ENCODE peak calls at places on chromosomes 1 and 21, in eight cellular contexts. D, J, S, M, B, I, E and A are unnamed samples. For H3K4me1, the result is how much of the 10 kb centered on the place peaks cover.

GRCh38 chr1:156498447-156499193 is 2.0 kb downstream of the MEF2D start:
- DNase-seq in I (peak), J (no peak), M (no peak), D (peak), S (no peak), E (peak), B (peak), A (peak)

GRCh38 chr1:113943028-113943811 is 14.1 kb downstream of the HIPK1 start:
- DNase-seq in D (no peak), I (no peak), E (no peak), B (no peak), S (no peak), J (no peak), M (no peak), A (no peak)

GRCh38 chr1:145906954-145907755 is 2.7 kb downstream of the ITGA10 start:
- DNase-seq in M (no peak), D (no peak), J (no peak), S (no peak), E (no peak), I (no peak), B (no peak), A (no peak)

GRCh38 chr1:97348599-97349265 is 572.1 kb downstream of the DPYD start:
- DNase-seq in I (no peak), E (no peak), D (no peak), B (no peak), M (no peak), J (no peak), S (no peak), A (no peak)

GRCh38 chr1:151368000-151368744 is 4.3 kb downstream of the SELENBP1 start:
- DNase-seq in I (no peak), E (peak), D (no peak), M (no peak), S (no peak), J (no peak), B (no peak), A (no peak)

GRCh38 chr1:112954945-112955677 is 885 bp downstream of the SLC16A1 start:
- DNase-seq in J (peak), S (no peak), E (peak), I (peak), M (peak), D (peak), B (peak), A (peak)

GRCh38 chr21:39155578-39155977 is 27.7 kb downstream of the PSMG1 start:
- DNase-seq in J (no peak), M (no peak), S (no peak), E (no peak), D (no peak), I (no peak), B (no peak), A (no peak)

GRCh38 chr1:59428828-59429227 is 131.9 kb downstream of the FGGY start:
- DNase-seq in D (no peak), I (no peak), S (no peak), M (no peak), E (no peak), J (no peak), B (no peak), A (peak)

GRCh38 chr1:41416081-41416480 is 54.8 kb downstream of the FOXO6 start:
- DNase-seq in M (peak), J (no peak), S (no peak), D (no peak), I (no peak), E (no peak), B (no peak), A (no peak)

GRCh38 chr1:109299087-109299983 is 7.5 kb downstream of the MYBPHL start:
- DNase-seq in J (no peak), B (no peak), E (no peak), D (no peak), M (no peak), S (no peak), I (no peak), A (no peak)

GRCh38 chr1:181134543-181135461 is 46.3 kb downstream of the IER5 start:
- DNase-seq in D (no peak), M (peak), J (no peak), E (peak), B (peak), S (no peak), I (no peak), A (peak)

GRCh38 chr1:161958425-161958824 is 65.2 kb downstream of the OLFML2B start:
- DNase-seq in E (no peak), B (no peak), S (no peak), I (no peak), D (no peak), M (no peak), J (no peak), A (no peak)

GRCh38 chr21:29130234-29130993 is at the start of gene MAP3K7CL:
- DNase-seq in J (no peak), S (no peak), D (no peak), B (peak), E (no peak), I (peak), M (no peak), A (peak)

GRCh38 chr1:8363764-8364301 is 45.9 kb downstream of the SLC45A1 start:
- DNase-seq in D (no peak), S (no peak), I (peak), E (no peak), M (no peak), J (no peak), B (peak), A (no peak)

GRCh38 chr1:8667869-8668595 is 149.4 kb downstream of the RERE start:
- DNase-seq in E (no peak), S (no peak), D (peak), M (no peak), B (no peak), I (peak), J (no peak), A (no peak)

GRCh38 chr1:16204634-16205332 is 7.7 kb downstream of the ARHGEF19 start:
- DNase-seq in B (peak), S (no peak), E (peak), I (peak), D (peak), J (no peak), M (peak), A (peak)

GRCh38 chr1:247334378-247335133 is 2.9 kb upstream of the ZNF496 start:
- DNase-seq in J (no peak), M (no peak), S (no peak), D (no peak), I (no peak), E (no peak), B (no peak), A (no peak)

GRCh38 chr1:63971557-63971956 is 197.7 kb downstream of the ROR1 start:
- DNase-seq in J (no peak), M (no peak), D (no peak), B (no peak), S (no peak), I (no peak), E (no peak), A (no peak)

GRCh38 chr1:9573723-9574122 is 15.0 kb upstream of the TMEM201 start:
- DNase-seq in E (no peak), J (no peak), D (peak), S (no peak), I (no peak), M (no peak), B (no peak), A (no peak)

GRCh38 chr1:64936958-64937357 is 29.4 kb downstream of the JAK1 start:
- DNase-seq in I (no peak), B (no peak), J (no peak), D (no peak), M (no peak), S (no peak), E (no peak), A (no peak)

GRCh38 chr1:37176269-37176668 is 142.0 kb upstream of the GRIK3 start:
- DNase-seq in J (no peak), S (no peak), B (no peak), M (no peak), E (no peak), I (no peak), D (no peak), A (no peak)

GRCh38 chr1:85894651-85895050 is 186.4 kb upstream of the ZNHIT6 start:
- DNase-seq in M (no peak), D (peak), I (no peak), E (no peak), S (no peak), J (peak), B (peak), A (no peak)

GRCh38 chr1:247113094-247113497 is 8.9 kb upstream of the ZNF669 start:
- DNase-seq in B (no peak), S (no peak), M (no peak), I (peak), J (no peak), E (peak), D (no peak), A (no peak)

GRCh38 chr21:39386194-39386593 is 37.3 kb upstream of the HMGN1 start:
- DNase-seq in I (peak), B (peak), D (no peak), M (peak), S (no peak), J (no peak), E (peak), A (peak)

GRCh38 chr21:21612446-21612845 is 614.2 kb downstream of the NCAM2 start:
- DNase-seq in J (no peak), D (no peak), S (no peak), I (no peak), B (no peak), M (no peak), E (no peak), A (no peak)

GRCh38 chr1:14968251-14968812 is 185.2 kb upstream of the TMEM51 start:
- DNase-seq in I (peak), J (no peak), B (peak), E (no peak), M (no peak), S (no peak), D (no peak), A (no peak)

GRCh38 chr21:15732290-15732995 is 2.7 kb downstream of the USP25 start:
- DNase-seq in M (no peak), D (no peak), S (no peak), I (no peak), J (no peak), E (no peak), B (no peak), A (peak)

GRCh38 chr1:93720931-93721614 is 39.4 kb upstream of the BCAR3 start:
- DNase-seq in E (no peak), S (no peak), B (no peak), I (no peak), J (no peak), M (no peak), D (no peak), A (no peak)

GRCh38 chr1:25576459-25577150 is 33.2 kb downstream of the LDLRAP1 start:
- DNase-seq in S (no peak), I (no peak), M (no peak), J (no peak), D (no peak), E (no peak), B (no peak), A (no peak)
- H3K4me1 ChIP-seq in S (under half), I (under half), M (under half), J (under half), D (under half), E (under half), B (under half), A (under half)

DNA sequence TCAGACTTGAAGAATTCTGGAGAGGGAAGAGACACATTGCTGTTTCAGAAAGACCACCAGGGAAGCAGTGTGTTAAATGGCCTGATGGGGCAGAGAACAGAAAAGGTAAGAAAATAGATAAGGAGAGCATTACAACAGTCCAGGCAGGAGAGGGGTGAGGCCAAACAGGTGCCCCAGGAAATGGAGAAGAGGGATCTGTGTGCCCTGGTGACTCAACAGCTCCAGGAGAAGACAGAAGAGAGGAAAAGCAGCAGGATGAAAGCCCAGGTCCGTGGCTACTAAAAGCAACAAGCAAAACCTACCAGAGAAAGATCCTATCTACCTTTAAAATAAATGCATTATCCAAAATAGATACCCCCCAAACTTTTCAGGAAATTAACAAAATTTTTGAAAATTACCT is 9.2 kb downstream of the TP53BP2 start:
- DNase-seq in M (no peak), I (no peak), B (no peak), E (no peak), J (no peak), D (no peak), S (no peak), A (no peak)
- H3K4me1 ChIP-seq in M (under half), I (under half), B (under half), E (half or more), J (under half), D (half or more), S (under half), A (under half)

GRCh38 chr21:34845521-34846213 is 176.9 kb downstream of the CLIC6 start:
- DNase-seq in B (no peak), E (peak), D (no peak), M (no peak), I (no peak), J (peak), S (no peak), A (no peak)
- H3K4me1 ChIP-seq in B (under half), E (half or more), D (under half), M (under half), I (under half), J (half or more), S (under half), A (under half)

GRCh38 chr1:46490603-46491499 is 1.2 kb downstream of the DMBX1 start:
- DNase-seq in J (no peak), S (no peak), M (peak), E (no peak), B (peak), I (no peak), D (no peak), A (no peak)
- H3K4me1 ChIP-seq in J (under half), S (under half), M (under half), E (under half), B (under half), I (under half), D (under half), A (under half)

GRCh38 chr1:87981386-87981785 is 652.7 kb downstream of the LMO4 start:
- DNase-seq in B (no peak), I (no peak), S (no peak), J (no peak), E (no peak), M (no peak), D (no peak), A (no peak)
- H3K4me1 ChIP-seq in B (under half), I (under half), S (under half), J (under half), E (under half), M (under half), D (half or more), A (under half)

DNA sequence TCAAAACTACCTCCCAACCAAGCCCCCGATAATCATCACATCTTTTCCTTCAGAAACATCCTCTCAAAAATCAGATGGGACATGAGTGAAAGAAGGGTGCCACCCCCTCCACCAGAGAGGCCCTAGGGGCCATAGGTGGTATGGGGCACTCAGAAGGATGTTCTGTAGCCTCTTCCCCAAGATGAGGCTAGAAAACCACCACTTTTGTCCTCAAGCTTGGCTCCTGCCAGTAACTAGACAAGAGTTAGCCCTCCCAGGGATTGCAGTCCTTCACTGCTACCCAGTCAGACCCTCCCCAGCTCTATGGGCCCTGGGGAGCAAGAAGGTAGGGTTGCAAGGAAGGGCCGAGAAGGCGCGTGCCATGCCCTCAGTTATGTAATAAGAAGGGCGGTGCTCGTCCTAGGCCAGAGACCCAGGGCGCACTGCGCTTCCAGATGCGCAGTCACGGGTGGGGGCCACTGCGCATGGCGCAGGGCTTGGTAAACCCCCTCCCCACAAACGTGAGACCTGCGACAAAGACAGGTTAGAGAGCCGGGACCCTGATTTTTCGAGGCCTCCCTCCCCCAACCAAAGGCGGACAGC is 69.7 kb downstream of the CD46 start:
- DNase-seq in S (no peak), M (no peak), E (no peak), D (no peak), J (no peak), I (no peak), B (no peak), A (no peak)
- H3K4me1 ChIP-seq in S (half or more), M (under half), E (half or more), D (under half), J (under half), I (under half), B (under half), A (half or more)

DNA sequence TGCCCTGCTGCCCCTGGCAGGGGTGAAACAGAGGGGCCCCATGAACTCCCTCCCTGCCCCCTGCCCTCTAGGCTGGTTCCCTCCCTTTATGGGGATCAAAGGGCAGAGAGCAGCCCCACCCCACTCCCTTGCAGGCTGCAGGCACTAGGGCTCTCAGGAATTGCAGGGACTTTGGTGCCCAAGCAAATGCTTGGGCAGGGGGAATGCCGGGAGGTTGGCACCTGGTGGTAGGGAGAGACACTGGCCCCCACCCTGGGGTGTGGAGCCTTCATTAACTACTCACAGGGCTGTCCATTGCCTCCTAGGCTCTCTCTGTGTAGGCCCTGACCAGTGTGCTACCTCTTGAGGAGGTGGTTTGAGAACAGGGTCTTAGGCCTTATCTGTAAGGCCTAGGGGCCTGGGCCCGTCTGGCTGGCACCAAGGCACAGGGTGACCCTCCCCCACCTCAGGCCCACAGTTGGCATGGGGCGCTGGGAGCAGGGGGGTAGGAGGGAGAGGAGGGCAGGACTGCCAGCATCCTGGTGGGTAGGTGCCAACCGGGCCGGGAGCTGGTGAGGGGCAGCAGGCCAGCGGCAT is 4.7 kb downstream of the ZBTB7B start:
- DNase-seq in B (no peak), S (no peak), D (no peak), J (no peak), E (peak), M (peak), I (no peak), A (peak)
- H3K4me1 ChIP-seq in B (under half), S (half or more), D (under half), J (under half), E (half or more), M (under half), I (under half), A (half or more)

GRCh38 chr1:61114178-61114870 is 32.0 kb downstream of the NFIA start:
- DNase-seq in M (no peak), S (no peak), E (no peak), D (no peak), J (no peak), I (no peak), B (no peak), A (no peak)

GRCh38 chr1:61115436-61115835 is 33.1 kb downstream of the NFIA start:
- DNase-seq in D (no peak), B (no peak), M (no peak), J (no peak), S (no peak), E (no peak), I (no peak), A (no peak)

GRCh38 chr1:61117283-61117682 is 34.9 kb downstream of the NFIA start:
- DNase-seq in I (no peak), M (no peak), E (no peak), S (no peak), D (no peak), B (no peak), J (no peak), A (no peak)

GRCh38 chr1:61119085-61119484 is 36.7 kb downstream of the NFIA start:
- DNase-seq in E (no peak), M (no peak), J (no peak), B (no peak), S (no peak), D (no peak), I (no peak), A (no peak)

GRCh38 chr1:61116421-61116820 is 34.1 kb downstream of the NFIA start:
- DNase-seq in E (no peak), D (no peak), S (no peak), B (no peak), J (no peak), I (no peak), M (no peak), A (no peak)
- H3K4me1 ChIP-seq in E (half or more), D (under half), S (under half), B (under half), J (under half), I (under half), M (under half), A (under half)

GRCh38 chr1:6507037-6507428 is 15.6 kb upstream of the PLEKHG5 start:
- DNase-seq in I (no peak), B (no peak), E (no peak), D (no peak), M (no peak), J (no peak), S (no peak), A (no peak)
- H3K4me1 ChIP-seq in I (under half), B (under half), E (under half), D (under half), M (under half), J (under half), S (under half), A (under half)